ENCODE peak calls at places on chromosomes 11 and 22, in nine cellular contexts. One of them, this sample, is unnamed.

GRCh38 chr11:1660025-1660867 is 30.7 kb downstream of the KRTAP5-5 start:
- DNase-seq in transverse colon: no peak
- DNase-seq in AG09309: no peak
- DNase-seq in glutamatergic neuron: no peak
- DNase-seq in stimulated activated CD8-positive, alpha-beta memory T cell treated with anti-CD3 and anti-CD28 coated beads, Interleukin-7, amount 100 ng/mL, for 24 hours: no peak
- DNase-seq in NCI-H2081: no peak
- DNase-seq in activated effector memory CD4-positive, alpha-beta T cell treated with Interleukin-2 at 50 U/mL for 16 hours: no peak
- DNase-seq in AML-193: no peak
- DNase-seq in NCI-H1930: no peak
- DNase-seq in this sample: peak

GRCh38 chr11:84313830-84314359 is 1027.7 kb upstream of the CCDC90B start:
- DNase-seq in transverse colon: no peak
- DNase-seq in AG09309: no peak
- DNase-seq in glutamatergic neuron: no peak
- DNase-seq in stimulated activated CD8-positive, alpha-beta memory T cell treated with anti-CD3 and anti-CD28 coated beads, Interleukin-7, amount 100 ng/mL, for 24 hours: no peak
- DNase-seq in NCI-H2081: no peak
- DNase-seq in activated effector memory CD4-positive, alpha-beta T cell treated with Interleukin-2 at 50 U/mL for 16 hours: no peak
- DNase-seq in AML-193: no peak
- DNase-seq in NCI-H1930: no peak
- DNase-seq in this sample: no peak

GRCh38 chr22:26642465-26643367 is 14.7 kb upstream of the MIAT start:
- DNase-seq in transverse colon: peak
- DNase-seq in AG09309: no peak
- DNase-seq in glutamatergic neuron: no peak
- DNase-seq in stimulated activated CD8-positive, alpha-beta memory T cell treated with anti-CD3 and anti-CD28 coated beads, Interleukin-7, amount 100 ng/mL, for 24 hours: peak
- DNase-seq in NCI-H2081: peak
- DNase-seq in activated effector memory CD4-positive, alpha-beta T cell treated with Interleukin-2 at 50 U/mL for 16 hours: peak
- DNase-seq in AML-193: no peak
- DNase-seq in NCI-H1930: no peak
- DNase-seq in this sample: peak

GRCh38 chr22:22248878-22249277 is 4.3 kb downstream of the VPREB1 start:
- DNase-seq in transverse colon: no peak
- DNase-seq in AG09309: no peak
- DNase-seq in glutamatergic neuron: no peak
- DNase-seq in stimulated activated CD8-positive, alpha-beta memory T cell treated with anti-CD3 and anti-CD28 coated beads, Interleukin-7, amount 100 ng/mL, for 24 hours: no peak
- DNase-seq in NCI-H2081: no peak
- DNase-seq in activated effector memory CD4-positive, alpha-beta T cell treated with Interleukin-2 at 50 U/mL for 16 hours: peak
- DNase-seq in AML-193: no peak
- DNase-seq in NCI-H1930: no peak
- DNase-seq in this sample: no peak

GRCh38 chr22:37014415-37014806 is 4.8 kb downstream of the TST start:
- DNase-seq in transverse colon: no peak
- DNase-seq in AG09309: no peak
- DNase-seq in glutamatergic neuron: no peak
- DNase-seq in stimulated activated CD8-positive, alpha-beta memory T cell treated with anti-CD3 and anti-CD28 coated beads, Interleukin-7, amount 100 ng/mL, for 24 hours: no peak
- DNase-seq in NCI-H2081: no peak
- DNase-seq in activated effector memory CD4-positive, alpha-beta T cell treated with Interleukin-2 at 50 U/mL for 16 hours: no peak
- DNase-seq in AML-193: no peak
- DNase-seq in NCI-H1930: no peak
- DNase-seq in this sample: no peak

GRCh38 chr22:42277988-42278776 is 7.7 kb upstream of the TCF20 start:
- DNase-seq in transverse colon: no peak
- DNase-seq in AG09309: no peak
- DNase-seq in glutamatergic neuron: no peak
- DNase-seq in stimulated activated CD8-positive, alpha-beta memory T cell treated with anti-CD3 and anti-CD28 coated beads, Interleukin-7, amount 100 ng/mL, for 24 hours: no peak
- DNase-seq in NCI-H2081: no peak
- DNase-seq in activated effector memory CD4-positive, alpha-beta T cell treated with Interleukin-2 at 50 U/mL for 16 hours: no peak
- DNase-seq in AML-193: no peak
- DNase-seq in NCI-H1930: no peak
- DNase-seq in this sample: peak

GRCh38 chr22:41598891-41599635 is 9.4 kb upstream of the PMM1 start:
- DNase-seq in transverse colon: no peak
- DNase-seq in AG09309: no peak
- DNase-seq in glutamatergic neuron: no peak
- DNase-seq in stimulated activated CD8-positive, alpha-beta memory T cell treated with anti-CD3 and anti-CD28 coated beads, Interleukin-7, amount 100 ng/mL, for 24 hours: no peak
- DNase-seq in NCI-H2081: no peak
- DNase-seq in activated effector memory CD4-positive, alpha-beta T cell treated with Interleukin-2 at 50 U/mL for 16 hours: no peak
- DNase-seq in AML-193: no peak
- DNase-seq in NCI-H1930: no peak
- DNase-seq in this sample: no peak

GRCh38 chr22:26842103-26842502 is 184.7 kb downstream of the MIAT start:
- DNase-seq in transverse colon: no peak
- DNase-seq in AG09309: no peak
- DNase-seq in glutamatergic neuron: no peak
- DNase-seq in stimulated activated CD8-positive, alpha-beta memory T cell treated with anti-CD3 and anti-CD28 coated beads, Interleukin-7, amount 100 ng/mL, for 24 hours: no peak
- DNase-seq in NCI-H2081: no peak
- DNase-seq in activated effector memory CD4-positive, alpha-beta T cell treated with Interleukin-2 at 50 U/mL for 16 hours: no peak
- DNase-seq in AML-193: no peak
- DNase-seq in NCI-H1930: no peak
- DNase-seq in this sample: peak

GRCh38 chr11:1735271-1735670 is 15.1 kb downstream of the IFITM10 start:
- DNase-seq in transverse colon: no peak
- DNase-seq in AG09309: no peak
- DNase-seq in glutamatergic neuron: no peak
- DNase-seq in stimulated activated CD8-positive, alpha-beta memory T cell treated with anti-CD3 and anti-CD28 coated beads, Interleukin-7, amount 100 ng/mL, for 24 hours: no peak
- DNase-seq in NCI-H2081: no peak
- DNase-seq in activated effector memory CD4-positive, alpha-beta T cell treated with Interleukin-2 at 50 U/mL for 16 hours: no peak
- DNase-seq in AML-193: no peak
- DNase-seq in NCI-H1930: no peak
- DNase-seq in this sample: peak

GRCh38 chr11:67373916-67374570 is 645 bp upstream of the CLCF1 start:
- DNase-seq in transverse colon: peak
- DNase-seq in AG09309: peak
- DNase-seq in glutamatergic neuron: peak
- DNase-seq in stimulated activated CD8-positive, alpha-beta memory T cell treated with anti-CD3 and anti-CD28 coated beads, Interleukin-7, amount 100 ng/mL, for 24 hours: no peak
- DNase-seq in NCI-H2081: no peak
- DNase-seq in activated effector memory CD4-positive, alpha-beta T cell treated with Interleukin-2 at 50 U/mL for 16 hours: peak
- DNase-seq in AML-193: peak
- DNase-seq in NCI-H1930: no peak
- DNase-seq in this sample: peak

GRCh38 chr11:43830928-43831440 is 49.6 kb upstream of the ALKBH3 start:
- DNase-seq in transverse colon: peak
- DNase-seq in AG09309: peak
- DNase-seq in glutamatergic neuron: no peak
- DNase-seq in stimulated activated CD8-positive, alpha-beta memory T cell treated with anti-CD3 and anti-CD28 coated beads, Interleukin-7, amount 100 ng/mL, for 24 hours: peak
- DNase-seq in NCI-H2081: no peak
- DNase-seq in activated effector memory CD4-positive, alpha-beta T cell treated with Interleukin-2 at 50 U/mL for 16 hours: no peak
- DNase-seq in AML-193: no peak
- DNase-seq in NCI-H1930: no peak
- DNase-seq in this sample: no peak

GRCh38 chr11:88384678-88385015 is 47.1 kb upstream of the CTSC start:
- DNase-seq in transverse colon: no peak
- DNase-seq in AG09309: no peak
- DNase-seq in glutamatergic neuron: no peak
- DNase-seq in stimulated activated CD8-positive, alpha-beta memory T cell treated with anti-CD3 and anti-CD28 coated beads, Interleukin-7, amount 100 ng/mL, for 24 hours: no peak
- DNase-seq in NCI-H2081: no peak
- DNase-seq in activated effector memory CD4-positive, alpha-beta T cell treated with Interleukin-2 at 50 U/mL for 16 hours: no peak
- DNase-seq in AML-193: no peak
- DNase-seq in NCI-H1930: no peak
- DNase-seq in this sample: no peak

GRCh38 chr11:29272019-29272654 is 744.7 kb downstream of the KCNA4 start:
- DNase-seq in transverse colon: no peak
- DNase-seq in AG09309: no peak
- DNase-seq in glutamatergic neuron: no peak
- DNase-seq in stimulated activated CD8-positive, alpha-beta memory T cell treated with anti-CD3 and anti-CD28 coated beads, Interleukin-7, amount 100 ng/mL, for 24 hours: no peak
- DNase-seq in NCI-H2081: no peak
- DNase-seq in activated effector memory CD4-positive, alpha-beta T cell treated with Interleukin-2 at 50 U/mL for 16 hours: no peak
- DNase-seq in AML-193: no peak
- DNase-seq in NCI-H1930: no peak
- DNase-seq in this sample: no peak

GRCh38 chr11:108135845-108136599 is 14.7 kb downstream of the ACAT1 start:
- DNase-seq in transverse colon: no peak
- DNase-seq in AG09309: no peak
- DNase-seq in glutamatergic neuron: no peak
- DNase-seq in stimulated activated CD8-positive, alpha-beta memory T cell treated with anti-CD3 and anti-CD28 coated beads, Interleukin-7, amount 100 ng/mL, for 24 hours: no peak
- DNase-seq in NCI-H2081: no peak
- DNase-seq in activated effector memory CD4-positive, alpha-beta T cell treated with Interleukin-2 at 50 U/mL for 16 hours: no peak
- DNase-seq in AML-193: no peak
- DNase-seq in NCI-H1930: no peak
- DNase-seq in this sample: no peak

GRCh38 chr22:32325811-32326237 is 31.8 kb upstream of the RFPL3 start:
- DNase-seq in transverse colon: no peak
- DNase-seq in AG09309: no peak
- DNase-seq in glutamatergic neuron: no peak
- DNase-seq in stimulated activated CD8-positive, alpha-beta memory T cell treated with anti-CD3 and anti-CD28 coated beads, Interleukin-7, amount 100 ng/mL, for 24 hours: no peak
- DNase-seq in NCI-H2081: no peak
- DNase-seq in activated effector memory CD4-positive, alpha-beta T cell treated with Interleukin-2 at 50 U/mL for 16 hours: no peak
- DNase-seq in AML-193: no peak
- DNase-seq in NCI-H1930: no peak
- DNase-seq in this sample: peak

This sample was measured in endodermal cell.